ENCODE peak calls at places on chromosome 21, in seven cellular contexts. O is T-helper 1 cell; T is GM06990; P is Right ventricle myocardium superior; K is activated CD4-positive, alpha-beta T cell treated with anti-CD3 and anti-CD28 coated beads, Interleukin-2, amount 50 U/mL, for 48 hours; E is EL; X is T1000. N is an unnamed sample.

GRCh38 chr21:18987515-18988026 is 584.0 kb upstream of the TMPRSS15 start:
- DNase-seq in O (no peak), T (no peak), P (no peak), K (no peak), E (no peak), X (no peak), N (no peak)

GRCh38 chr21:42093991-42094417 is 22.9 kb downstream of the UMODL1 start:
- DNase-seq in O (no peak), T (no peak), P (no peak), K (no peak), E (peak; percentile 90), X (peak; percentile 51), N (no peak)

GRCh38 chr21:43881283-43881682 is 16.3 kb downstream of the AGPAT3 start:
- DNase-seq in O (no peak), T (no peak), P (no peak), K (peak; percentile 45), E (no peak), X (no peak), N (peak; percentile 3)

GRCh38 chr21:29423521-29423920 is 124.8 kb downstream of the BACH1 start:
- DNase-seq in O (no peak), T (no peak), P (no peak), K (no peak), E (no peak), X (no peak), N (no peak)

GRCh38 chr21:32587112-32587511 is 1.8 kb upstream of the TCP10L start:
- DNase-seq in O (no peak), T (no peak), P (no peak), K (no peak), E (no peak), X (no peak), N (peak; percentile 32)

GRCh38 chr21:40901690-40902089 is 54.7 kb upstream of the DSCAM start:
- DNase-seq in O (no peak), T (no peak), P (peak; percentile 64), K (no peak), E (no peak), X (no peak), N (no peak)

GRCh38 chr21:36703626-36704280 is 4.8 kb downstream of the SIM2 start:
- DNase-seq in O (no peak), T (no peak), P (no peak), K (peak; percentile 2), E (no peak), X (no peak), N (peak; percentile 59)

GRCh38 chr21:40936771-40937261 is 89.9 kb upstream of the DSCAM start:
- DNase-seq in O (no peak), T (no peak), P (no peak), K (no peak), E (no peak), X (no peak), N (no peak)

GRCh38 chr21:42684109-42684916 is 30.9 kb downstream of the PDE9A start:
- DNase-seq in O (no peak), T (no peak), P (no peak), K (peak; percentile 64), E (no peak), X (no peak), N (peak; percentile 41)

GRCh38 chr21:42414928-42415769 is 11.4 kb downstream of the UBASH3A start:
- DNase-seq in O (peak; percentile 77), T (peak; percentile 80), P (no peak), K (peak; percentile 98), E (peak; percentile 72), X (no peak), N (peak; percentile 85)

GRCh38 chr21:42107881-42108553 is 36.9 kb downstream of the UMODL1 start:
- DNase-seq in O (peak; percentile 39), T (peak; percentile 73), P (peak; percentile 76), K (peak; percentile 73), E (peak; percentile 63), X (no peak), N (peak; percentile 90)

GRCh38 chr21:42474043-42474831 is 21.8 kb downstream of the RSPH1 start:
- DNase-seq in O (no peak), T (peak; percentile 40), P (no peak), K (no peak), E (peak; percentile 56), X (no peak), N (no peak)

GRCh38 chr21:18772404-18772803 is 368.8 kb upstream of the TMPRSS15 start:
- DNase-seq in O (no peak), T (no peak), P (no peak), K (no peak), E (no peak), X (no peak), N (no peak)

N was measured in spleen.